ENCODE peak calls at places on chromosomes 16 and 17, in ten cellular contexts. F is CD8-positive, alpha-beta memory T cell; U is breast epithelium; O is heart left ventricle; L is transverse colon; N is HepG2; E is mucosa of descending colon; Y is T-helper 17 cell; C is CD8-positive, alpha-beta T cell; A is aorta. R is an unnamed sample.

GRCh38 chr16:82368041-82368440 is 198.0 kb upstream of the MPHOSPH6 start:
- DNase-seq in Y (no peak), A (no peak), E (peak; percentile 59), C (no peak), N (peak; percentile 40), F (no peak), U (no peak), O (peak; percentile 65), L (no peak), R (no peak)

GRCh38 chr16:47017636-47018035 is 44.2 kb upstream of the DNAJA2 start:
- DNase-seq in N (no peak), U (no peak), Y (no peak), C (no peak), O (no peak), L (no peak), A (no peak), E (no peak), F (no peak), R (no peak)

GRCh38 chr17:28953444-28954118 is 2.3 kb upstream of the PHF12 start:
- DNase-seq in F (peak; percentile 45), A (peak; percentile 70), E (peak; percentile 76), C (peak; percentile 21), L (peak; percentile 51), Y (no peak), N (peak; percentile 41), O (peak; percentile 53), U (no peak), R (no peak)

GRCh38 chr17:36629252-36629847 is 28.0 kb downstream of the MRM1 start:
- DNase-seq in Y (peak; percentile 66), L (peak; percentile 80), O (peak; percentile 66), N (peak; percentile 55), C (peak; percentile 67), U (peak; percentile 36), E (peak; percentile 89), F (peak; percentile 69), A (peak; percentile 92), R (peak; percentile 82)

GRCh38 chr17:17036520-17036998 is 5.7 kb upstream of the MPRIP start:
- DNase-seq in C (no peak), L (no peak), Y (no peak), E (no peak), N (no peak), F (no peak), U (no peak), A (peak; percentile 88), O (no peak), R (peak; percentile 76)

GRCh38 chr17:64975318-64976087 is 56.2 kb upstream of the LRRC37A3 start:
- DNase-seq in O (peak; percentile 94), Y (peak; percentile 97), L (peak; percentile 97), N (peak; percentile 87), A (peak; percentile 99), C (peak; percentile 97), E (peak; percentile 97), F (peak; percentile 98), U (peak; percentile 95), R (peak; percentile 99)

GRCh38 chr16:82070656-82071369 is 35.8 kb downstream of the HSD17B2 start:
- DNase-seq in U (peak; percentile 62), O (no peak), N (no peak), L (no peak), C (no peak), Y (no peak), A (no peak), F (no peak), E (no peak), R (no peak)

GRCh38 chr17:49557204-49558024 is 18.3 kb upstream of the NXPH3 start:
- DNase-seq in O (peak; percentile 32), N (peak; percentile 73), F (peak; percentile 20), C (no peak), L (no peak), Y (no peak), A (peak; percentile 57), U (no peak), E (peak; percentile 41), R (no peak)

GRCh38 chr16:2297506-2297860 is 29.6 kb upstream of the RNPS1 start:
- DNase-seq in Y (no peak), F (no peak), N (no peak), U (no peak), C (no peak), L (no peak), O (no peak), E (no peak), A (no peak), R (peak; percentile 68)

GRCh38 chr17:32222621-32223020 is 43.0 kb upstream of the RHBDL3 start:
- DNase-seq in A (no peak), F (no peak), Y (no peak), L (no peak), U (no peak), O (no peak), C (no peak), E (no peak), N (no peak), R (no peak)

GRCh38 chr16:66588981-66589713 is 9.9 kb downstream of the CMTM2 start:
- DNase-seq in Y (peak; percentile 48), C (peak; percentile 46), U (no peak), A (no peak), E (peak; percentile 28), F (peak; percentile 58), L (peak; percentile 56), N (peak; percentile 55), O (peak; percentile 49), R (peak; percentile 82)

GRCh38 chr16:20166531-20167235 is 93.0 kb upstream of the GPR139 start:
- DNase-seq in Y (no peak), N (no peak), O (no peak), E (no peak), C (no peak), A (no peak), F (no peak), L (no peak), U (no peak), R (no peak)

GRCh38 chr17:50904522-50905459 is 38.6 kb upstream of the TOB1 start:
- DNase-seq in O (no peak), F (no peak), U (peak; percentile 90), N (peak; percentile 78), E (peak; percentile 54), C (no peak), Y (no peak), L (peak; percentile 48), A (peak; percentile 91), R (peak; percentile 71)

GRCh38 chr16:88284101-88284500 is 98.7 kb upstream of the ZNF469 start:
- DNase-seq in E (no peak), O (no peak), N (no peak), C (no peak), L (no peak), F (no peak), Y (no peak), A (no peak), U (no peak), R (no peak)
- H3K9me3 ChIP-seq in E (peaks cover 20% of the 10 kb centered on the region), O (peaks cover 22% of the 10 kb centered on the region), N (peaks cover 36% of the 10 kb centered on the region), C (no peaks in the 10 kb centered on the region), L (no peaks in the 10 kb centered on the region), F (no peaks in the 10 kb centered on the region), Y (no peaks in the 10 kb centered on the region), A (peaks cover 5% of the 10 kb centered on the region), U (peaks cover 26% of the 10 kb centered on the region), R (peaks cover 11% of the 10 kb centered on the region)

DNA sequence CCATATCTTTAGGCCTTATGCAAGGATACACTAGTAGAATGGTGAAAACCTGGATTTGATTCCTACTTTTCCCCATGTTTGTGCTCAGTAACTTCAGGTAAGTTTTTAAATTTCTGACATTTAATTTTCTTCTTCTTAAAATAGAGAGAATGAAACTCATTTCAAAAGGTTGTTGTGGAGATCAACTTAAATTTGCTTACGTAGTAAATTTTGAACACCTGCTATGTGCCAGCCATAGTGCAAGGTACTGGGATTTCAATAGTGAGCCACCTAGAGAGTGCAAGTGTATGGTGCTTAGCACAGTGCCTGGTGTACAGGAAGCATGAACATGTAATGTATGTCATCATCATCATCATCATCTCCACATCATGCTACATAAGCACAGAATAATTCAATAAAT is 73.6 kb upstream of the SMIM36 start:
- DNase-seq in L (no peak), U (no peak), O (no peak), A (no peak), N (no peak), Y (no peak), E (no peak), C (no peak), F (no peak), R (no peak)
- H3K9me3 ChIP-seq in L (no peaks in the 10 kb centered on the region), U (no peaks in the 10 kb centered on the region), O (no peaks in the 10 kb centered on the region), A (no peaks in the 10 kb centered on the region), N (no peaks in the 10 kb centered on the region), Y (no peaks in the 10 kb centered on the region), E (no peaks in the 10 kb centered on the region), C (no peaks in the 10 kb centered on the region), F (no peaks in the 10 kb centered on the region), R (no peaks in the 10 kb centered on the region)

GRCh38 chr16:12904041-12904671 is 2.8 kb downstream of the SHISA9 start:
- DNase-seq in L (no peak), N (no peak), C (no peak), F (no peak), U (no peak), E (no peak), Y (no peak), A (no peak), O (no peak), R (no peak)
- H3K9me3 ChIP-seq in L (no peaks in the 10 kb centered on the region), N (no peaks in the 10 kb centered on the region), C (no peaks in the 10 kb centered on the region), F (no peaks in the 10 kb centered on the region), U (no peaks in the 10 kb centered on the region), E (no peaks in the 10 kb centered on the region), Y (no peaks in the 10 kb centered on the region), A (no peaks in the 10 kb centered on the region), O (no peaks in the 10 kb centered on the region), R (no peaks in the 10 kb centered on the region)

GRCh38 chr16:4976079-4976478 is 17.9 kb downstream of the SEC14L5 start:
- DNase-seq in C (no peak), L (no peak), O (no peak), F (no peak), Y (no peak), N (no peak), U (no peak), A (peak; percentile 1), E (no peak), R (no peak)

GRCh38 chr16:4968879-4969278 is 10.7 kb downstream of the SEC14L5 start:
- DNase-seq in A (peak; percentile 15), Y (no peak), F (no peak), O (no peak), L (no peak), C (no peak), U (no peak), E (no peak), N (no peak), R (no peak)

GRCh38 chr16:4976611-4977145 is 18.5 kb downstream of the SEC14L5 start:
- DNase-seq in E (peak; percentile 65), C (no peak), L (peak; percentile 46), F (no peak), U (no peak), Y (no peak), N (peak; percentile 76), O (no peak), A (peak; percentile 44), R (peak; percentile 38)

GRCh38 chr16:4970010-4970409 is 11.9 kb downstream of the SEC14L5 start:
- DNase-seq in U (no peak), A (no peak), O (no peak), F (no peak), N (no peak), E (no peak), Y (no peak), L (no peak), C (no peak), R (no peak)

DNA sequence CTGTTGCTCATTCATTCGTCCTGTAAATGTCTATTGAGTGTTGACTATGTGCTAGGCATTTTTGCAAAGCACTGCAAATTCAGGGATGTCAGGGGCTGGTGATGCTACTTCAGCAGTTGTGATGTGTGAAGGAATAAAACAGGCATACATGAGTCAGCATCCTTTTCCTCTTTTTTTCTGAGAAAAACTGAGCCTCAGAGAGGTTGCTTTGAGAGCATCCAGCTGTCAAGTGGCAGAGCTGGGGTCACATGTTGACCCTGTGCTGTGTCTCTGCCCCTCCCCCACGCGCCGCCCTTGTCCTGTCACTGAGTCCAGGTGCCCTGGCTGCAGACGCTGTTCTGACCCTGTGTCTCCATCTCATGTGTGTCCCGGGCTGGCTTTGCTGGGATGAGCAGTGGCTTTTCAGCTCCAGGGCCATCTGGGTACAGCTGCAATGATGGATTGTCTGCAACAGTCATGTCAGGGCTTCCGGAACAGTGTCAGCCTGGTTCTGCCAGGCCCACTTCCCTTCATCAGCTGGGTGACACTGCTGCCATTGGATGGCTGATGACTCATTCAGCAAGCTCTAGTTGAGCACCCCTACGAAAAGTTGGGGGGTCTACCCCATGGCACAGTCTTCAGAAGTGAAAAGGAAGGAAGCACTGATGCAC is 14.9 kb downstream of the SEC14L5 start:
- DNase-seq in L (no peak), E (no peak), N (no peak), C (no peak), O (no peak), F (no peak), A (peak; percentile 57), U (no peak), Y (no peak), R (no peak)
- H3K9me3 ChIP-seq in L (no peaks in the 10 kb centered on the region), E (peaks cover 2% of the 10 kb centered on the region), N (no peaks in the 10 kb centered on the region), C (no peaks in the 10 kb centered on the region), O (peaks cover 6% of the 10 kb centered on the region), F (no peaks in the 10 kb centered on the region), A (peaks cover 2% of the 10 kb centered on the region), U (no peaks in the 10 kb centered on the region), Y (no peaks in the 10 kb centered on the region), R (no peaks in the 10 kb centered on the region)

R was measured in upper lobe of right lung.